ENCODE peak calls at places on chromosomes 6 and 20, in six cellular contexts. One of them, this sample, is unnamed.

GRCh38 chr6:154909821-154910220 is 85.3 kb upstream of the TIAM2 start:
- DNase-seq in IMR-90: peak
- DNase-seq in body of pancreas: no peak
- DNase-seq in adrenal gland: no peak
- DNase-seq in esophagus muscularis mucosa: no peak
- DNase-seq in lower leg skin: no peak
- DNase-seq in this sample: no peak

GRCh38 chr6:163162874-163163213 is 251.7 kb upstream of the QKI start:
- DNase-seq in body of pancreas: no peak
- DNase-seq in lower leg skin: no peak
- DNase-seq in IMR-90: no peak
- DNase-seq in esophagus muscularis mucosa: peak
- DNase-seq in adrenal gland: no peak
- DNase-seq in this sample: no peak

GRCh38 chr6:162704001-162704400 is 23.6 kb downstream of the PRKN start:
- DNase-seq in IMR-90: no peak
- DNase-seq in esophagus muscularis mucosa: no peak
- DNase-seq in body of pancreas: no peak
- DNase-seq in lower leg skin: no peak
- DNase-seq in adrenal gland: no peak
- DNase-seq in this sample: no peak

GRCh38 chr6:106383573-106383972 is 23.1 kb downstream of the CRYBG1 start:
- DNase-seq in lower leg skin: no peak
- DNase-seq in IMR-90: no peak
- DNase-seq in adrenal gland: no peak
- DNase-seq in esophagus muscularis mucosa: no peak
- DNase-seq in body of pancreas: no peak
- DNase-seq in this sample: no peak

GRCh38 chr20:45017859-45018258 is 51.5 kb downstream of the STK4 start:
- DNase-seq in body of pancreas: no peak
- DNase-seq in adrenal gland: no peak
- DNase-seq in IMR-90: no peak
- DNase-seq in esophagus muscularis mucosa: no peak
- DNase-seq in lower leg skin: no peak
- DNase-seq in this sample: no peak

GRCh38 chr20:20743511-20744169 is 31.2 kb upstream of the RALGAPA2 start:
- DNase-seq in lower leg skin: peak
- DNase-seq in IMR-90: no peak
- DNase-seq in esophagus muscularis mucosa: no peak
- DNase-seq in adrenal gland: peak
- DNase-seq in body of pancreas: peak
- DNase-seq in this sample: peak

GRCh38 chr20:57514273-57514751 is 10.6 kb downstream of the CTCFL start:
- DNase-seq in body of pancreas: peak
- DNase-seq in esophagus muscularis mucosa: peak
- DNase-seq in lower leg skin: peak
- DNase-seq in IMR-90: peak
- DNase-seq in adrenal gland: peak
- DNase-seq in this sample: peak

GRCh38 chr6:30864325-30864724 is 20.0 kb upstream of the DDR1 start:
- DNase-seq in IMR-90: no peak
- DNase-seq in body of pancreas: no peak
- DNase-seq in adrenal gland: no peak
- DNase-seq in lower leg skin: no peak
- DNase-seq in esophagus muscularis mucosa: no peak
- DNase-seq in this sample: no peak

GRCh38 chr20:63295422-63295821 is 2.4 kb downstream of the COL20A1 start:
- DNase-seq in esophagus muscularis mucosa: no peak
- DNase-seq in IMR-90: no peak
- DNase-seq in body of pancreas: no peak
- DNase-seq in lower leg skin: no peak
- DNase-seq in adrenal gland: no peak
- DNase-seq in this sample: no peak
- TF ChIP-seq CTCF in esophagus muscularis mucosa: no peak
- TF ChIP-seq CTCF in IMR-90: no peak
- TF ChIP-seq CTCF in body of pancreas: no peak
- TF ChIP-seq CTCF in lower leg skin: no peak
- TF ChIP-seq CTCF in adrenal gland: no peak
- TF ChIP-seq CTCF in this sample: no peak

GRCh38 chr6:157841211-157841840 is 18.3 kb downstream of the SNX9 start:
- DNase-seq in lower leg skin: no peak
- DNase-seq in esophagus muscularis mucosa: no peak
- DNase-seq in adrenal gland: peak
- DNase-seq in body of pancreas: peak
- DNase-seq in IMR-90: no peak
- DNase-seq in this sample: peak

GRCh38 chr6:157838718-157839430 is 15.8 kb downstream of the SNX9 start:
- DNase-seq in body of pancreas: no peak
- DNase-seq in IMR-90: no peak
- DNase-seq in lower leg skin: no peak
- DNase-seq in esophagus muscularis mucosa: no peak
- DNase-seq in adrenal gland: no peak
- DNase-seq in this sample: no peak

GRCh38 chr6:157840776-157841175 is 17.7 kb downstream of the SNX9 start:
- DNase-seq in body of pancreas: no peak
- DNase-seq in lower leg skin: no peak
- DNase-seq in adrenal gland: no peak
- DNase-seq in esophagus muscularis mucosa: no peak
- DNase-seq in IMR-90: peak
- DNase-seq in this sample: no peak

GRCh38 chr6:157840261-157840660 is 17.2 kb downstream of the SNX9 start:
- DNase-seq in adrenal gland: no peak
- DNase-seq in body of pancreas: no peak
- DNase-seq in lower leg skin: no peak
- DNase-seq in IMR-90: no peak
- DNase-seq in esophagus muscularis mucosa: no peak
- DNase-seq in this sample: no peak

DNA sequence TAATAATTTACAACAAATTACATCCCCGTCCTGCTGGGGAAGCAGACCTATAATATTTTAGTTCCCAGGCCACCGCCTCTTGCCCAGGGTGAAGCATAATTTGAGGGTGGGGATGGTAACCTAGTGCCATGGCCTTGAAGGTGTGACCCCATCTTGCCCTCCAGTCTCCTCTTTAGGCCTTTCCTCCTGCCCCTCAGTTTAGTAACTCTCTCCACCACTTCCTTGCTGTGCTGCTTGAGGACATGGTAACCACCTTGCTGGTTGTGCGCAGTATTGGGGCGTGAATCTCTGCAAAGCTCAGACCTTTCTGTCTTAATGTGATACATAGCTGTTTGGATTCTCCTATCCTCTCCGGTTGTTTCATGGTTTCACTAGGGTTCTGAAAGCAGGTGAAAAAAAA is 16.6 kb downstream of the SNX9 start:
- DNase-seq in adrenal gland: no peak
- DNase-seq in IMR-90: no peak
- DNase-seq in body of pancreas: no peak
- DNase-seq in esophagus muscularis mucosa: no peak
- DNase-seq in lower leg skin: no peak
- DNase-seq in this sample: no peak
- TF ChIP-seq POLR2A in adrenal gland: no peak
- TF ChIP-seq POLR2A in IMR-90: no peak
- TF ChIP-seq POLR2A in body of pancreas: no peak
- TF ChIP-seq POLR2A in esophagus muscularis mucosa: no peak
- TF ChIP-seq POLR2A in lower leg skin: no peak
- TF ChIP-seq POLR2A in this sample: no peak

GRCh38 chr6:53741417-53741816 is 53.4 kb upstream of the LRRC1 start:
- DNase-seq in esophagus muscularis mucosa: peak
- DNase-seq in adrenal gland: no peak
- DNase-seq in IMR-90: no peak
- DNase-seq in body of pancreas: no peak
- DNase-seq in lower leg skin: no peak
- DNase-seq in this sample: no peak
- H3K4me3 ChIP-seq in esophagus muscularis mucosa: no peak
- H3K4me3 ChIP-seq in adrenal gland: no peak
- H3K4me3 ChIP-seq in IMR-90: no peak
- H3K4me3 ChIP-seq in body of pancreas: no peak
- H3K4me3 ChIP-seq in lower leg skin: no peak
- H3K4me3 ChIP-seq in this sample: no peak

GRCh38 chr6:121356575-121356974 is 22.3 kb upstream of the TBC1D32 start:
- DNase-seq in lower leg skin: no peak
- DNase-seq in IMR-90: no peak
- DNase-seq in body of pancreas: no peak
- DNase-seq in adrenal gland: no peak
- DNase-seq in esophagus muscularis mucosa: no peak
- DNase-seq in this sample: no peak
- TF ChIP-seq CTCF in lower leg skin: no peak
- TF ChIP-seq CTCF in IMR-90: peak
- TF ChIP-seq CTCF in body of pancreas: no peak
- TF ChIP-seq CTCF in adrenal gland: no peak
- TF ChIP-seq CTCF in esophagus muscularis mucosa: no peak
- TF ChIP-seq CTCF in this sample: no peak

GRCh38 chr20:62367483-62368302 is 581 bp upstream of the LAMA5 start:
- DNase-seq in IMR-90: no peak
- DNase-seq in esophagus muscularis mucosa: no peak
- DNase-seq in lower leg skin: no peak
- DNase-seq in adrenal gland: no peak
- DNase-seq in body of pancreas: peak
- DNase-seq in this sample: no peak

GRCh38 chr20:62367136-62367482 is at the start of gene LAMA5:
- DNase-seq in esophagus muscularis mucosa: no peak
- DNase-seq in IMR-90: no peak
- DNase-seq in body of pancreas: peak
- DNase-seq in lower leg skin: no peak
- DNase-seq in adrenal gland: peak
- DNase-seq in this sample: no peak

GRCh38 chr20:62365814-62366369 is 1.2 kb downstream of the LAMA5 start:
- DNase-seq in esophagus muscularis mucosa: no peak
- DNase-seq in lower leg skin: no peak
- DNase-seq in IMR-90: no peak
- DNase-seq in body of pancreas: peak
- DNase-seq in adrenal gland: peak
- DNase-seq in this sample: no peak

GRCh38 chr20:62364911-62365736 is 2.0 kb downstream of the LAMA5 start:
- DNase-seq in body of pancreas: peak
- DNase-seq in esophagus muscularis mucosa: no peak
- DNase-seq in lower leg skin: no peak
- DNase-seq in IMR-90: no peak
- DNase-seq in adrenal gland: peak
- DNase-seq in this sample: no peak

DNA sequence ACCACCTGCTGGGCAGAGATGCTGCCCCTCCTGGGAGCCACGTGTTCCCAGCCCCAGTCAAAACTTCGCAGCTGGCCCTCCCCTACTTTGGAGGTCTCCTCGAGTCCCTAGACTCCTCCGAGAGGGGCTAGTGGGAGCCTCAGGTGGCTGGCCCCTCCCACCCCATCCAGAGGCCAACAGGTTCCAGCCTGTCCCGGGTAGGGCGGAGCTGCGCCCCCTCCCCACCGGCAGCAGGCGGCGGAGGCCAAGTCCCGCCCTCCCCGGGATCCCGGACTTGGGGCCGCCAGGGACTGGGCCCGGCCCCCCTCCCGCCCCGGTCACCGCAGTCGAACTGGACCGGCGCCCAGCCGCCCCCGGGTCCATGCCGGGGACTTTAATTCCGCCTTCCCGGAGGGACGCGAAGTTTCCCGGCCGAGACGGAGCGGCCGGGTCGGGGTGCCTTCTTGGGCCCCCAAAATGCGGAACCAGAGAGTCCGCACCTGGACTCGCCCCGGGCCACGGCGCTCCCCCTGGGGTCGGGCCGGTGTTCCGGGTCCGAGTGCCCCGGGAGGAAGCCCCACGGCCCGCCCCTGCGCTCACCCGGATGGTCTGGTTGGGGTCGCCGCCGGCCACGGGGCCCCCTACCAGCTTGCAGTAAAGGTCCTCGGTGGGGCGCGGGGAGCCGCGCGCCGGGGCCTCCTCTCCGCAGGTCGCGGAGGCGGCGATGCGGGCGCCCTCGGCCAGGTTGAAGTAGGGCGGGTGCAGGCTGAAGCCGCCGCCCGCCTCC is 559 bp downstream of the LAMA5 start:
- DNase-seq in body of pancreas: peak
- DNase-seq in IMR-90: no peak
- DNase-seq in esophagus muscularis mucosa: no peak
- DNase-seq in adrenal gland: peak
- DNase-seq in lower leg skin: no peak
- DNase-seq in this sample: no peak
- TF ChIP-seq POLR2A in body of pancreas: no peak
- TF ChIP-seq POLR2A in IMR-90: no peak
- TF ChIP-seq POLR2A in esophagus muscularis mucosa: no peak
- TF ChIP-seq POLR2A in adrenal gland: no peak
- TF ChIP-seq POLR2A in lower leg skin: no peak
- TF ChIP-seq POLR2A in this sample: no peak

DNA sequence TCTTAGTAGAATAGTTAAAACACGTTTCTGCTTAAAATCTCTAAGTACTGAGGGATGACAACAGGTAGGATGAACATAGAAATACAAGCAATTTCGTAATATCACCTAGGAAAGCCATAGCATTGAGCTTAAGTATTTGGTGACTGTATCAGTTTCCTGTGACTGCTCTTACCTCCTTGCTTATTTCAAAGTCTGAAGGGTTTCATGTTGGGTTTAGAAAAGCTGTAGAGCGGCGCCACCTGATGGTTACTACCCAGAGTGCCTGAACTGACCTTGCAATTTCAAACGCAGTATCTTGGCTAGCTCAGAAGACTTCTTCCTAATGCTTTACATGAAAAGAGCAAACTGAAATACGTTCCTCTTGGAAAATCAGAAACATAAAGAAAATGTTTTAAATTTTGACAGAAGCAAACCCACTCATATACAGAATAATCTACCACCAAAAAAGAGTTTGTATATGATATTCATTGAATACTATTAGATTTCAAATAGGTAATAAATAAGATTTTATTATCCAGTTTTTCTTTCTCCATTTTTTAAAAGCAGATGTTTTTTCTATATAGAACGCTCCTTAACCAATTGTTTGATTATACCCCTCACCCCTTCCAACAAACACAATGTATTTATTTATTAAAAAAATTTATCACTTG is 82.3 kb upstream of the RIPOR2 start:
- DNase-seq in body of pancreas: peak
- DNase-seq in IMR-90: peak
- DNase-seq in esophagus muscularis mucosa: no peak
- DNase-seq in lower leg skin: peak
- DNase-seq in adrenal gland: peak
- DNase-seq in this sample: peak
- H3K4me3 ChIP-seq in body of pancreas: no peak
- H3K4me3 ChIP-seq in IMR-90: no peak
- H3K4me3 ChIP-seq in esophagus muscularis mucosa: no peak
- H3K4me3 ChIP-seq in lower leg skin: no peak
- H3K4me3 ChIP-seq in adrenal gland: no peak
- H3K4me3 ChIP-seq in this sample: no peak